ENCODE peak calls at places on chromosome 14, in seven cellular contexts. Y is CD4-positive, alpha-beta memory T cell; X is stimulated activated effector memory CD8-positive, alpha-beta T cell treated with anti-CD3 and anti-CD28 coated beads, Interleukin-12 subunit alpha, Interleukin-12 subunit beta, amount 100 ng/mL, for 72 hours; T is hippocampal formation; C is mesothelial cell of epicardium; A is T-helper 22 cell; S is adrenal gland. P is an unnamed sample.

GRCh38 chr14:100526632-100527031 is 60.6 kb downstream of the BEGAIN start:
- DNase-seq in A (no peak), Y (no peak), X (no peak), C (no peak), T (no peak), S (peak), P (no peak)

GRCh38 chr14:102772781-102773570 is 4.3 kb upstream of the TRAF3 start:
- DNase-seq in X (no peak), Y (peak), C (no peak), T (no peak), S (no peak), A (no peak), P (no peak)

GRCh38 chr14:90491221-90491867 is 94.5 kb downstream of the CALM1 start:
- DNase-seq in Y (no peak), X (no peak), T (peak), A (no peak), C (no peak), S (peak), P (peak)

GRCh38 chr14:35932659-35933159 is 106.6 kb downstream of the BRMS1L start:
- DNase-seq in T (no peak), A (no peak), S (no peak), Y (peak), C (no peak), X (no peak), P (no peak)

GRCh38 chr14:84546236-84546635 is 983.7 kb upstream of the FLRT2 start:
- DNase-seq in A (no peak), Y (no peak), C (no peak), T (no peak), S (no peak), X (no peak), P (no peak)

GRCh38 chr14:50816419-50817047 is 14.4 kb downstream of the NIN start:
- DNase-seq in X (no peak), C (no peak), T (no peak), Y (no peak), S (no peak), A (no peak), P (no peak)

GRCh38 chr14:52124791-52125661 is 56.2 kb upstream of the NID2 start:
- DNase-seq in X (no peak), C (no peak), S (no peak), T (no peak), A (no peak), Y (no peak), P (no peak)

GRCh38 chr14:64955297-64955696 is 12.8 kb upstream of the GPX2 start:
- DNase-seq in X (no peak), T (no peak), C (no peak), S (no peak), A (no peak), Y (no peak), P (no peak)

GRCh38 chr14:22886500-22887259 is 3.7 kb downstream of the REM2 start:
- DNase-seq in X (peak), C (peak), T (peak), Y (peak), S (peak), A (peak), P (no peak)

GRCh38 chr14:99255621-99256482 is 16.1 kb downstream of the BCL11B start:
- DNase-seq in Y (peak), S (no peak), C (no peak), X (no peak), T (no peak), A (no peak), P (no peak)

GRCh38 chr14:68681256-68681655 is 111.6 kb downstream of the ZFP36L1 start:
- DNase-seq in A (no peak), T (no peak), Y (no peak), X (no peak), S (no peak), C (no peak), P (no peak)

GRCh38 chr14:87712386-87713113 is 280.4 kb downstream of the GALC start:
- DNase-seq in Y (no peak), X (no peak), A (no peak), C (no peak), S (no peak), T (peak), P (no peak)

GRCh38 chr14:33720388-33720787 is 230.5 kb downstream of the EGLN3 start:
- DNase-seq in A (no peak), S (no peak), X (no peak), T (no peak), Y (no peak), C (no peak), P (no peak)

GRCh38 chr14:49484180-49484579 is 102.0 kb downstream of the RPS29 start:
- DNase-seq in X (no peak), S (no peak), Y (no peak), A (no peak), C (no peak), T (no peak), P (no peak)

GRCh38 chr14:87615050-87615449 is 377.9 kb downstream of the GALC start:
- DNase-seq in S (no peak), X (no peak), T (no peak), A (no peak), Y (no peak), C (no peak), P (no peak)

GRCh38 chr14:41423503-41423902 is 183.2 kb upstream of the LRFN5 start:
- DNase-seq in A (no peak), T (no peak), Y (no peak), X (no peak), S (no peak), C (no peak), P (no peak)

GRCh38 chr14:94696518-94696917 is 73.4 kb downstream of the GSC start:
- DNase-seq in T (no peak), Y (no peak), C (no peak), X (no peak), S (no peak), A (no peak), P (no peak)

GRCh38 chr14:88849717-88850116 is 25.3 kb downstream of the TTC8 start:
- DNase-seq in T (no peak), C (no peak), A (no peak), Y (no peak), X (no peak), S (no peak), P (no peak)

GRCh38 chr14:50362791-50363733 is 33.6 kb downstream of the CDKL1 start:
- DNase-seq in A (no peak), C (no peak), S (no peak), X (peak), Y (no peak), T (no peak), P (no peak)

GRCh38 chr14:97602438-97603117 is 805.4 kb downstream of the VRK1 start:
- DNase-seq in C (no peak), X (peak), T (no peak), A (peak), S (no peak), Y (peak), P (no peak)

GRCh38 chr14:61334197-61334701 is 12.9 kb downstream of the PRKCH start:
- DNase-seq in T (no peak), A (no peak), X (no peak), Y (peak), C (no peak), S (no peak), P (no peak)

GRCh38 chr14:74647834-74648361 is 35.9 kb upstream of the LTBP2 start:
- DNase-seq in A (no peak), T (no peak), S (peak), Y (no peak), X (no peak), C (no peak), P (no peak)

GRCh38 chr14:93315575-93315974 is 17.3 kb downstream of the BTBD7 start:
- DNase-seq in X (no peak), S (no peak), Y (no peak), T (no peak), A (no peak), C (no peak), P (no peak)

GRCh38 chr14:69699743-69700309 is 67.1 kb upstream of the SRSF5 start:
- DNase-seq in S (peak), Y (no peak), X (no peak), T (no peak), C (no peak), A (no peak), P (no peak)

GRCh38 chr14:69528143-69528542 is 43.6 kb downstream of the PLEKHD1 start:
- DNase-seq in Y (no peak), T (no peak), C (no peak), X (no peak), A (no peak), S (no peak), P (no peak)

GRCh38 chr14:22319526-22320352 is 269.3 kb downstream of the DAD1 start:
- DNase-seq in C (no peak), X (no peak), T (peak), S (peak), A (no peak), Y (peak), P (no peak)

GRCh38 chr14:62921466-62921865 is 123.8 kb downstream of the KCNH5 start:
- DNase-seq in A (no peak), C (no peak), X (no peak), S (no peak), Y (no peak), T (no peak), P (no peak)

GRCh38 chr14:66443158-66443695 is 42.9 kb upstream of the CCDC196 start:
- DNase-seq in T (no peak), C (no peak), X (no peak), S (no peak), A (no peak), Y (no peak), P (no peak)

GRCh38 chr14:37145395-37145794 is 27.0 kb downstream of the SLC25A21 start:
- DNase-seq in T (no peak), X (no peak), A (no peak), C (no peak), Y (no peak), S (no peak), P (no peak)

GRCh38 chr14:91405241-91405721 is 12.3 kb downstream of the CCDC88C start:
- DNase-seq in C (no peak), S (no peak), Y (peak), T (no peak), X (peak), A (peak), P (no peak)

GRCh38 chr14:38309522-38310262 is 53.8 kb upstream of the CLEC14A start:
- DNase-seq in X (no peak), T (no peak), A (no peak), S (no peak), C (no peak), Y (no peak), P (no peak)

GRCh38 chr14:23548351-23549318 is 2.9 kb downstream of the ZFHX2 start:
- DNase-seq in T (no peak), C (no peak), X (no peak), A (no peak), S (peak), Y (no peak), P (no peak)

GRCh38 chr14:33386771-33387170 is 448.1 kb downstream of the NPAS3 start:
- DNase-seq in X (no peak), T (no peak), S (no peak), Y (no peak), A (no peak), C (no peak), P (no peak)

GRCh38 chr14:97185186-97185585 is 388.0 kb downstream of the VRK1 start:
- DNase-seq in X (no peak), Y (no peak), C (no peak), S (no peak), A (no peak), T (no peak), P (no peak)

GRCh38 chr14:61608245-61609142 is 86.8 kb upstream of the HIF1A start:
- DNase-seq in Y (no peak), X (no peak), S (no peak), C (no peak), A (no peak), T (peak), P (no peak)

GRCh38 chr14:88507208-88507607 is 47.6 kb downstream of the PTPN21 start:
- DNase-seq in S (no peak), Y (no peak), T (no peak), A (no peak), X (no peak), C (no peak), P (no peak)

P was measured in AG04450.